ENCODE peak calls at places on chromosome 14, in seven cellular contexts. H is CD8-positive, alpha-beta T cell; A is spleen; D is cardiac fibroblast; C is GM13977; K is BE2C; Z is HCT116. V is an unnamed sample.

GRCh38 chr14:49977126-49977841 is 84.4 kb downstream of the ARF6 start:
- DNase-seq in H (peak), A (no peak), D (no peak), C (peak), K (no peak), Z (no peak), V (no peak)

GRCh38 chr14:99069946-99070345 is 202.1 kb downstream of the BCL11B start:
- DNase-seq in H (no peak), A (no peak), D (no peak), C (no peak), K (no peak), Z (no peak), V (no peak)

GRCh38 chr14:76717508-76717907 is 43.8 kb upstream of the VASH1 start:
- DNase-seq in H (no peak), A (no peak), D (no peak), C (no peak), K (no peak), Z (no peak), V (no peak)

GRCh38 chr14:51719970-51720369 is 68.3 kb downstream of the FRMD6 start:
- DNase-seq in H (no peak), A (no peak), D (no peak), C (no peak), K (no peak), Z (no peak), V (no peak)

GRCh38 chr14:101473045-101473729 is 88.1 kb upstream of the DIO3 start:
- DNase-seq in H (no peak), A (peak), D (no peak), C (no peak), K (no peak), Z (no peak), V (no peak)

GRCh38 chr14:95774265-95775160 is 60.6 kb upstream of the TCL1A start:
- DNase-seq in H (peak), A (no peak), D (peak), C (peak), K (peak), Z (peak), V (no peak)

GRCh38 chr14:94113073-94113472 is 2.5 kb downstream of the IFI27 start:
- DNase-seq in H (no peak), A (no peak), D (no peak), C (no peak), K (no peak), Z (no peak), V (no peak)

GRCh38 chr14:104687601-104688504 is 1.6 kb upstream of the INF2 start:
- DNase-seq in H (no peak), A (no peak), D (peak), C (no peak), K (peak), Z (peak), V (no peak)

GRCh38 chr14:93788557-93789365 is 476 bp upstream of the PRIMA1 start:
- DNase-seq in H (no peak), A (no peak), D (no peak), C (peak), K (peak), Z (no peak), V (no peak)

GRCh38 chr14:69845787-69846186 is 33.4 kb upstream of the SMOC1 start:
- DNase-seq in H (no peak), A (no peak), D (no peak), C (no peak), K (no peak), Z (no peak), V (no peak)

GRCh38 chr14:75081835-75082234 is 12.4 kb downstream of the ZC2HC1C start:
- DNase-seq in H (no peak), A (no peak), D (no peak), C (no peak), K (no peak), Z (no peak), V (no peak)

GRCh38 chr14:60164404-60164716 is 838 bp downstream of the DHRS7 start:
- DNase-seq in H (no peak), A (no peak), D (no peak), C (no peak), K (no peak), Z (no peak), V (no peak)

GRCh38 chr14:60165547-60165876 is 314 bp upstream of the DHRS7 start:
- DNase-seq in H (no peak), A (no peak), D (no peak), C (no peak), K (no peak), Z (no peak), V (no peak)

GRCh38 chr14:60166144-60166543 is 946 bp upstream of the DHRS7 start:
- DNase-seq in H (no peak), A (no peak), D (no peak), C (no peak), K (no peak), Z (no peak), V (no peak)

GRCh38 chr14:60163741-60164140 is 1.5 kb downstream of the DHRS7 start:
- DNase-seq in H (no peak), A (no peak), D (no peak), C (no peak), K (no peak), Z (no peak), V (no peak)

GRCh38 chr14:60164717-60165546 is at the start of gene DHRS7:
- DNase-seq in H (peak), A (peak), D (peak), C (peak), K (peak), Z (peak), V (peak)
- TF ChIP-seq CTCF in H (no peak), A (peak), D (peak), C (peak), K (peak), Z (peak), V (peak)

DNA sequence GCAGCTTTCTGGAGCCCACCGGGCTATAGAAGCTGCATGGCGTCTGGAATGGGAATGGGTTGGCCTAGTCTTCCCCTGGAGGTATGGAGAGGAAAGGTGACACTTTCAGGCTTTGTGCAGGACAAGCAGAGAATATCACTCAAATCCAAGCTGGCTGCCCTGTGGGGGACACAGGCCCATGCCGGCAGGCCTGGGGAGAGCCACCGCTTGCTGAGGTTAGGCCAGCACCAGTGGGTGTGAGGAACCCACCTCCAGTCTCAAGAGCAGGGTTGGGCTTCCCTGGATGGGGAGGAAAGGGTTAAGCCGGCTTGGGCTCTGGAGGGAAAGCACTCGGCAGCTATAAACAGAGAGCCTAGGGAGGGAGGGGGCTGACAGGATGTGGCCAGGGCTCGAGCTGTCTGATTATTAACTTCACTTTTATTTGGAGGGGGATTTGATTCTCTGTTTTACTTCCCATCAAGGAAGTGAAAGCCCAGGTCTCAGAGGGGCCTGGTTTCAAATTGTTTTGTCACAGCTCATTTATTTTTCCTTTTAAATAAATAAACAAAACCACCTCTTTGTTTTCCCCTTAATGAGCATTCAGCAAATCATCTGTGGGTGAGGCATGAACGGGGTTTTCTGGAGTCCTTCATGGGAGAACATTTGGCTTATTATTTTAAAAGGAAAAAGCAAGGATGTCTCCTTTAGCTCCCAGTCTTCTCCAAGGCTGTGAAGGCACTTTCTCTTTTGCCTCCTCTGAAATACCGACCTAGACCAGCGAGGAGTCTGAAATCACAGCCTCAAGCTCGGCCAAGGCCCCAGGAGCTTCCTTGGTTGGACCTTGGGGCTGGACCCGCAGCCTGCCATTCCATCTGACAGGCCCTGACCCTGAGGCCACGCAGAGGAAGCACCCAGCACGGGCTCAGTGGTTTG is 21.8 kb upstream of the ZFP36L1 start:
- DNase-seq in H (peak), A (peak), D (peak), C (peak), K (no peak), Z (no peak), V (no peak)
- TF ChIP-seq CTCF in H (no peak), A (no peak), D (no peak), C (no peak), K (no peak), Z (no peak), V (no peak)

DNA sequence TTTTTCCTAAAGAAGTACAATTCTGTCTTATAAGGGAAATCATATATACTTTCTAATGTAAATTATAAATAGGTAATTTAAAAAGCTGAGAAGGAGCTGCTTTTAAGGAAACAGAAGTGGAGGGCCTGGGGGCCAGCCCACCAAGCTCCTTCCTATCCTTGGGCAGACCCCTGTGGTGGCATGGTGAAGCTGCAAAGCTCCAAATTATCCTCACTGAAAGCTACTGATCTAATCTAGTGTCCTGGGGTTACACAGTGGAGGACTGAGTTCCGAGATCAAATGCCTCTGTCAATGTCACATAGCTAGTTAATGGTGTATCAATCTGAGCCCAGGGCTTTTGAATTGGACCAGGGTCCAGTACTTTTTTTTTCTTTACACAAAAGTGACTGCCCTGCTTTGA is 355.4 kb downstream of the CEP128 start:
- DNase-seq in H (no peak), A (no peak), D (no peak), C (no peak), K (peak), Z (no peak), V (no peak)
- TF ChIP-seq CTCF in H (no peak), A (no peak), D (no peak), C (no peak), K (peak), Z (no peak), V (no peak)

DNA sequence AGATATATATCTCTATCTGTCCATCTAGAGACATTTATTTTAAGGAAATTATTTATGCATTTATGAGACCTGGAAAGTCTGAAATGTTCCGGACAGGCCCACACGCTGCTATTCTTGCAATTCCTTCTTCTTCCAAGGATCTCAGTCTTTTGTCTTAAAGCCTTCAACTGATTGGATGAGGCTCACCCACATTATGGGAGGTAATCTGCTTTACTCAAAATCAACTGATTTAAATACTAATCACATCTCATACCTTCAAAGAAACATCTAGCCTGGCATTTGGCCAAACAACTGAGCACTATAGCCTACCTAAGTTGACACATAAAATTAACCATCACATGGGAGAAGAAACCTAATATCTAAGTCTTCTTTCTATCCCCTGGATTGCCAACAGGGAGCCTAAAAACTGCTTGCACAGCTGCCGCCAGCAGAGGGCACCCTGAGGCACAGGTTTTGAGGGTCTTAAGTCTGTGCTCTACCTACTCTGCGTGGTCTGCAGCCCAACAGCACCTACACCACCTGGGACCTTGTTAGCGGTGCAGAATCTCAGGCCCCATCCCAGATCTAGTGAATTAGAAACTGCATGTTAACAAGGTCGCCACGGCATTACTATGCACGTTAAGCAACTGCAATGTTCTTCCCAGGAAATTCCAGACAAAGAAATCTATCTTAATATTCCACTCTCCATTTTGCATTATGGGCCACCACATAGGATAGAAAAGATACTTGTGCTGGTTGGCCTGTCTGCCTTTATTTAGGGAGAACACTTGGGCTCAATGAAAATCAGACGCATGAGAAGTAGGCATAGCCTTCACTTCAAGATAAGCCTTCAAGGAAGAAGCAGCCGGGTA is 249.7 kb downstream of the FOXG1 start:
- DNase-seq in H (no peak), A (no peak), D (peak), C (peak), K (peak), Z (no peak), V (no peak)
- TF ChIP-seq CTCF in H (no peak), A (peak), D (peak), C (peak), K (peak), Z (peak), V (peak)